ENCODE peak calls at places on chromosomes 12 and 14, in six cellular contexts. V is GM23248, Y is WTC11, W is GM04504, R is astrocyte of the hippocampus, G is OCI-LY7. D is an unnamed sample.

GRCh38 chr14:90272523-90272922 is 16.2 kb downstream of the PSMC1 start:
- DNase-seq in Y (no peak), V (no peak), G (no peak), R (no peak), W (no peak), D (no peak)

GRCh38 chr14:55780156-55780946 is 200.3 kb downstream of the KTN1 start:
- DNase-seq in R (peak; percentile 96), Y (no peak), V (peak; percentile 72), G (no peak), W (peak; percentile 7), D (no peak)

GRCh38 chr14:54564799-54565235 is 2.1 kb upstream of the SAMD4A start:
- DNase-seq in R (peak; percentile 66), V (peak; percentile 86), Y (no peak), W (no peak), G (no peak), D (no peak)

GRCh38 chr14:56195727-56196126 is 77.5 kb downstream of the PELI2 start:
- DNase-seq in W (peak; percentile 42), V (peak; percentile 14), Y (no peak), G (peak; percentile 95), R (no peak), D (no peak)

GRCh38 chr12:26940820-26941219 is 2.5 kb downstream of the FGFR1OP2 start:
- DNase-seq in V (peak; percentile 73), W (no peak), R (peak; percentile 38), Y (no peak), G (peak; percentile 18), D (no peak)

GRCh38 chr12:18861287-18861858 is 123.5 kb downstream of the CAPZA3 start:
- DNase-seq in V (peak; percentile 28), G (peak; percentile 21), Y (no peak), W (no peak), R (peak; percentile 14), D (no peak)

GRCh38 chr12:115079760-115080159 is 395.8 kb upstream of the TBX3 start:
- DNase-seq in G (no peak), Y (no peak), W (no peak), V (no peak), R (no peak), D (no peak)

GRCh38 chr14:77120771-77121743 is 20.5 kb downstream of the ZDHHC22 start:
- DNase-seq in Y (no peak), W (no peak), V (no peak), R (peak; percentile 34), G (peak; percentile 95), D (no peak)

GRCh38 chr12:17108877-17109520 is 503.0 kb upstream of the LMO3 start:
- DNase-seq in V (no peak), G (peak; percentile 91), W (no peak), R (peak; percentile 35), Y (no peak), D (no peak)

GRCh38 chr12:107884769-107885694 is 110.5 kb downstream of the ASCL4 start:
- DNase-seq in R (peak; percentile 75), Y (peak; percentile 62), G (peak; percentile 68), V (peak; percentile 79), W (peak; percentile 11), D (no peak)

GRCh38 chr12:108430245-108430644 is 84.8 kb upstream of the FICD start:
- DNase-seq in G (no peak), R (no peak), W (no peak), V (peak; percentile 17), Y (no peak), D (no peak)

GRCh38 chr14:102362084-102362483 is 606 bp downstream of the CINP start:
- DNase-seq in R (no peak), G (peak; percentile 4), Y (no peak), V (peak; percentile 83), W (peak; percentile 7), D (no peak)

GRCh38 chr12:124568431-124569374 is 1.3 kb upstream of the NCOR2 start:
- DNase-seq in G (peak; percentile 35), Y (peak; percentile 44), W (peak; percentile 89), V (peak; percentile 90), R (peak; percentile 96), D (no peak)

GRCh38 chr14:92951912-92952471 is 29.0 kb downstream of the CHGA start:
- DNase-seq in V (peak; percentile 74), G (peak; percentile 79), Y (peak; percentile 84), R (peak; percentile 85), W (peak; percentile 21), D (peak; percentile 91)

GRCh38 chr14:104304451-104305351 is 166.3 kb downstream of the KIF26A start:
- DNase-seq in R (no peak), W (no peak), G (no peak), V (no peak), Y (no peak), D (no peak)

GRCh38 chr14:101408077-101408831 is 153.0 kb upstream of the DIO3 start:
- DNase-seq in V (peak; percentile 85), W (peak; percentile 10), G (no peak), R (peak; percentile 33), Y (no peak), D (no peak)

GRCh38 chr12:79689041-79689476 is 1.7 kb downstream of the PAWR start:
- DNase-seq in R (no peak), Y (no peak), V (peak; percentile 22), G (peak; percentile 40), W (no peak), D (no peak)

GRCh38 chr14:22081352-22081751 is 407.7 kb upstream of the OR4E1 start:
- DNase-seq in Y (no peak), V (no peak), R (no peak), G (no peak), W (no peak), D (no peak)

GRCh38 chr12:59459966-59460365 is 135.9 kb upstream of the SLC16A7 start:
- DNase-seq in G (no peak), R (peak; percentile 53), W (no peak), V (peak; percentile 47), Y (no peak), D (no peak)

GRCh38 chr12:40078201-40078730 is 27.6 kb downstream of the SLC2A13 start:
- DNase-seq in V (peak; percentile 5), W (no peak), G (no peak), Y (no peak), R (no peak), D (no peak)

GRCh38 chr12:51345681-51346080 is 798 bp downstream of the CELA1 start:
- DNase-seq in Y (no peak), W (no peak), G (no peak), R (peak; percentile 84), V (peak; percentile 28), D (no peak)

GRCh38 chr12:126772171-126772864 is 1494.7 kb upstream of the TMEM132C start:
- DNase-seq in G (no peak), W (no peak), V (peak; percentile 90), R (peak; percentile 50), Y (no peak), D (no peak)

GRCh38 chr12:86601550-86602308 is 345.5 kb upstream of the MGAT4C start:
- DNase-seq in W (no peak), R (no peak), Y (no peak), V (no peak), G (no peak), D (no peak)

GRCh38 chr12:88310069-88310468 is 168.0 kb downstream of the TMTC3 start:
- DNase-seq in Y (no peak), G (no peak), W (peak; percentile 70), R (no peak), V (peak; percentile 92), D (no peak)

GRCh38 chr14:95098984-95099599 is 58.2 kb downstream of the DICER1 start:
- DNase-seq in W (peak; percentile 50), Y (peak; percentile 55), R (peak; percentile 58), G (peak; percentile 58), V (peak; percentile 88), D (no peak)

GRCh38 chr12:120853188-120853587 is 51.0 kb downstream of the SPPL3 start:
- DNase-seq in R (peak; percentile 29), W (no peak), Y (no peak), G (no peak), V (peak; percentile 32), D (no peak)